ENCODE peak calls at places on chromosomes 12 and 14, in four cellular contexts. One of them, this sample, is unnamed. For H3K4me1, the result is how much of the 10 kb centered on the place peaks cover.

GRCh38 chr12:103877934-103878510 is 37.0 kb upstream of the NT5DC3 start:
- DNase-seq in H1: peak
- DNase-seq in HepG2: peak
- DNase-seq in K562: peak
- DNase-seq in this sample: peak

GRCh38 chr12:57864382-57864781 is 17.9 kb upstream of the CTDSP2 start:
- DNase-seq in H1: no peak
- DNase-seq in HepG2: no peak
- DNase-seq in K562: no peak
- DNase-seq in this sample: peak

GRCh38 chr14:55249423-55249822 is 21.8 kb upstream of the FBXO34 start:
- DNase-seq in HepG2: no peak
- DNase-seq in K562: no peak
- DNase-seq in H1: no peak
- DNase-seq in this sample: no peak

GRCh38 chr14:97977711-97978261 is 1180.6 kb downstream of the VRK1 start:
- DNase-seq in K562: no peak
- DNase-seq in H1: no peak
- DNase-seq in HepG2: no peak
- DNase-seq in this sample: no peak

GRCh38 chr12:51897181-51897580 is 9.3 kb downstream of the ANKRD33 start:
- DNase-seq in HepG2: no peak
- DNase-seq in K562: no peak
- DNase-seq in H1: no peak
- DNase-seq in this sample: no peak

GRCh38 chr14:93081875-93082570 is 33.7 kb downstream of the ITPK1 start:
- DNase-seq in HepG2: no peak
- DNase-seq in K562: no peak
- DNase-seq in H1: no peak
- DNase-seq in this sample: no peak

GRCh38 chr12:130133851-130134562 is 28.3 kb upstream of the FZD10 start:
- DNase-seq in HepG2: no peak
- DNase-seq in H1: no peak
- DNase-seq in K562: no peak
- DNase-seq in this sample: no peak

GRCh38 chr12:132524405-132524804 is 34.5 kb downstream of the FBRSL1 start:
- DNase-seq in K562: no peak
- DNase-seq in H1: no peak
- DNase-seq in HepG2: no peak
- DNase-seq in this sample: peak

GRCh38 chr12:114869091-114869834 is 185.3 kb upstream of the TBX3 start:
- DNase-seq in HepG2: no peak
- DNase-seq in K562: no peak
- DNase-seq in H1: no peak
- DNase-seq in this sample: peak

GRCh38 chr12:51082561-51083139 is 746 bp downstream of the CSRNP2 start:
- DNase-seq in H1: peak
- DNase-seq in K562: no peak
- DNase-seq in HepG2: peak
- DNase-seq in this sample: peak

GRCh38 chr14:100989924-100990323 is 86.4 kb upstream of the RTL1 start:
- DNase-seq in H1: no peak
- DNase-seq in HepG2: no peak
- DNase-seq in K562: no peak
- DNase-seq in this sample: no peak

GRCh38 chr12:67270622-67271021 is 1.5 kb downstream of the CAND1 start:
- DNase-seq in H1: no peak
- DNase-seq in K562: no peak
- DNase-seq in HepG2: no peak
- DNase-seq in this sample: no peak

GRCh38 chr14:94132285-94132887 is 3.0 kb upstream of the IFI27L2 start:
- DNase-seq in H1: no peak
- DNase-seq in HepG2: peak
- DNase-seq in K562: peak
- DNase-seq in this sample: peak

GRCh38 chr12:50073206-50073605 is 11.9 kb upstream of the SMARCD1 start:
- DNase-seq in H1: no peak
- DNase-seq in K562: no peak
- DNase-seq in HepG2: no peak
- DNase-seq in this sample: no peak

GRCh38 chr12:75656650-75657049 is 145.2 kb upstream of the KRR1 start:
- DNase-seq in H1: no peak
- DNase-seq in K562: no peak
- DNase-seq in HepG2: peak
- DNase-seq in this sample: peak

GRCh38 chr12:2283910-2284309 is 231.1 kb downstream of the CACNA1C start:
- DNase-seq in H1: no peak
- DNase-seq in K562: no peak
- DNase-seq in HepG2: no peak
- DNase-seq in this sample: no peak

GRCh38 chr12:56873382-56873781 is 60.8 kb downstream of the SDR9C7 start:
- DNase-seq in H1: no peak
- DNase-seq in HepG2: no peak
- DNase-seq in K562: no peak
- DNase-seq in this sample: no peak

GRCh38 chr14:77458249-77458950 is 507 bp downstream of the AHSA1 start:
- DNase-seq in H1: no peak
- DNase-seq in HepG2: peak
- DNase-seq in K562: peak
- DNase-seq in this sample: peak

GRCh38 chr12:68378859-68379628 is 46.9 kb upstream of the MDM1 start:
- DNase-seq in HepG2: no peak
- DNase-seq in H1: no peak
- DNase-seq in K562: peak
- DNase-seq in this sample: no peak

GRCh38 chr12:20696181-20696580 is 1.0 kb downstream of the SLCO1C1 start:
- DNase-seq in H1: no peak
- DNase-seq in HepG2: no peak
- DNase-seq in K562: no peak
- DNase-seq in this sample: no peak

GRCh38 chr14:36520601-36521525 is 831 bp upstream of the NKX2-1 start:
- DNase-seq in H1: no peak
- DNase-seq in HepG2: peak
- DNase-seq in K562: peak
- DNase-seq in this sample: peak

GRCh38 chr14:63383776-63384367 is 65.1 kb upstream of the GPHB5 start:
- DNase-seq in H1: no peak
- DNase-seq in K562: no peak
- DNase-seq in HepG2: no peak
- DNase-seq in this sample: no peak

GRCh38 chr14:22466520-22466919 is 122.5 kb downstream of the DAD1 start:
- DNase-seq in K562: no peak
- DNase-seq in HepG2: no peak
- DNase-seq in H1: no peak
- DNase-seq in this sample: no peak
- H3K4me1 ChIP-seq in K562: under half
- H3K4me1 ChIP-seq in HepG2: under half
- H3K4me1 ChIP-seq in H1: under half
- H3K4me1 ChIP-seq in this sample: under half

GRCh38 chr14:65179918-65180724 is 77.8 kb upstream of the MAX start:
- DNase-seq in H1: no peak
- DNase-seq in K562: no peak
- DNase-seq in HepG2: no peak
- DNase-seq in this sample: peak
- TF ChIP-seq PHF8 in H1: no peak
- TF ChIP-seq PHF8 in K562: no peak
- TF ChIP-seq PHF8 in HepG2: no peak
- TF ChIP-seq PHF8 in this sample: no peak

GRCh38 chr12:6292606-6293005 is 17.9 kb upstream of the PLEKHG6 start:
- DNase-seq in HepG2: peak
- DNase-seq in H1: no peak
- DNase-seq in K562: no peak
- DNase-seq in this sample: no peak
- H3K4me1 ChIP-seq in HepG2: half or more
- H3K4me1 ChIP-seq in H1: under half
- H3K4me1 ChIP-seq in K562: under half
- H3K4me1 ChIP-seq in this sample: under half

GRCh38 chr12:4910502-4911315 is 1.0 kb downstream of the KCNA1 start:
- DNase-seq in HepG2: no peak
- DNase-seq in H1: no peak
- DNase-seq in K562: no peak
- DNase-seq in this sample: no peak

GRCh38 chr12:4909397-4909733 is 340 bp upstream of the KCNA1 start:
- DNase-seq in H1: no peak
- DNase-seq in K562: no peak
- DNase-seq in HepG2: no peak
- DNase-seq in this sample: no peak

GRCh38 chr12:4911316-4911994 is 1.8 kb downstream of the KCNA1 start:
- DNase-seq in HepG2: no peak
- DNase-seq in H1: no peak
- DNase-seq in K562: no peak
- DNase-seq in this sample: no peak

GRCh38 chr12:4909734-4910501 is at the start of gene KCNA1:
- DNase-seq in K562: no peak
- DNase-seq in H1: no peak
- DNase-seq in HepG2: no peak
- DNase-seq in this sample: no peak

GRCh38 chr12:4908694-4909396 is 860 bp upstream of the KCNA1 start:
- DNase-seq in HepG2: no peak
- DNase-seq in K562: no peak
- DNase-seq in H1: peak
- DNase-seq in this sample: no peak
- TF ChIP-seq PHF8 in HepG2: no peak
- TF ChIP-seq PHF8 in K562: no peak
- TF ChIP-seq PHF8 in H1: no peak
- TF ChIP-seq PHF8 in this sample: no peak

GRCh38 chr12:64753427-64753826 is 5.8 kb downstream of the GNS start:
- DNase-seq in H1: no peak
- DNase-seq in K562: no peak
- DNase-seq in HepG2: no peak
- DNase-seq in this sample: no peak
- H3K4me1 ChIP-seq in H1: under half
- H3K4me1 ChIP-seq in K562: under half
- H3K4me1 ChIP-seq in HepG2: under half
- H3K4me1 ChIP-seq in this sample: under half

GRCh38 chr12:122839907-122840554 is 4.8 kb downstream of the HIP1R start:
- DNase-seq in H1: no peak
- DNase-seq in K562: no peak
- DNase-seq in HepG2: no peak
- DNase-seq in this sample: no peak

GRCh38 chr12:122840580-122841513 is 5.6 kb downstream of the HIP1R start:
- DNase-seq in HepG2: no peak
- DNase-seq in H1: no peak
- DNase-seq in K562: no peak
- DNase-seq in this sample: no peak

GRCh38 chr12:122843472-122843871 is 8.2 kb downstream of the HIP1R start:
- DNase-seq in K562: no peak
- DNase-seq in H1: no peak
- DNase-seq in HepG2: no peak
- DNase-seq in this sample: no peak

GRCh38 chr12:122842505-122843405 is 7.5 kb downstream of the HIP1R start:
- DNase-seq in K562: no peak
- DNase-seq in H1: no peak
- DNase-seq in HepG2: no peak
- DNase-seq in this sample: no peak

GRCh38 chr12:122841544-122842321 is 6.5 kb downstream of the HIP1R start:
- DNase-seq in HepG2: peak
- DNase-seq in K562: no peak
- DNase-seq in H1: no peak
- DNase-seq in this sample: peak
- TF ChIP-seq PHF8 in HepG2: peak
- TF ChIP-seq PHF8 in K562: no peak
- TF ChIP-seq PHF8 in H1: no peak
- TF ChIP-seq PHF8 in this sample: no peak

DNA sequence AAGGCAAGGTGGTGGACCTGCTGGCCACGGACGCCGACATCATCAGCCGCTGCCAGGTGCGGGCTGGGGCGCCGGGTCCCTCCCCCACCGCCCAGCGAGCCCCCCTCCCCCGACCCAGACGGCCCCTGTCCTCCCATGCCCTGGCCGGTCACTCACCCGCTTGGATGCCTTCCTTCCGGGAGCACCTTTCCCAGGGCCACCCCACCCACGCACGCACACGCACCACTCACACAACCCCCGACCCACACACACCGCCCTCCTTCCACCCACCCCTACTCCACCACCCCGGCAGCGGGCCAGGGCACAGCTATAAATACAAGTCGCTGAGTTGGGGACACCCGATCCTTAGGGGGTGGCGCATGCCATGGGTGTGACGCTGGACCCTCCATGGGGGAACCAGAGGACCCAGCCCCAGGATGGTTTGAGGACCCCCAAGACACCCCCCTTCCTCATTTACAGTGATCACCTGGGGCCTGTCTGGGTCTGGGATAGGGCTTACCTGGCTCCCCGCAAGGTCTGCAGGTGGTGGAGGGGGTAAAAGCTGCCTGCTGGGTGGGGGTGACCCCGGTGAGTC is 465 bp downstream of the ADSS1 start:
- DNase-seq in H1: no peak
- DNase-seq in K562: peak
- DNase-seq in HepG2: no peak
- DNase-seq in this sample: peak
- H3K4me1 ChIP-seq in H1: under half
- H3K4me1 ChIP-seq in K562: under half
- H3K4me1 ChIP-seq in HepG2: half or more
- H3K4me1 ChIP-seq in this sample: under half

This sample was measured in A549.